ENCODE peak calls at places on chromosomes 16 and 17, in seven cellular contexts. One of them, this sample, is unnamed.

GRCh38 chr16:89261691-89262563 is 44.4 kb downstream of the ZNF778 start:
- DNase-seq in sigmoid colon: peak; percentile 64
- DNase-seq in choroid plexus epithelial cell: peak; percentile 21
- DNase-seq in AG04450: no peak
- DNase-seq in CD4-positive, alpha-beta memory T cell: no peak
- DNase-seq in right atrium auricular region: no peak
- DNase-seq in OCI-LY7: no peak
- DNase-seq in this sample: no peak

GRCh38 chr17:35073991-35074627 is 10.6 kb upstream of the RFFL start:
- DNase-seq in AG04450: no peak
- DNase-seq in CD4-positive, alpha-beta memory T cell: no peak
- DNase-seq in right atrium auricular region: no peak
- DNase-seq in OCI-LY7: no peak
- DNase-seq in sigmoid colon: no peak
- DNase-seq in choroid plexus epithelial cell: peak; percentile 38
- DNase-seq in this sample: no peak

GRCh38 chr17:19448341-19449268 is 37.6 kb downstream of the RNF112 start:
- DNase-seq in sigmoid colon: peak; percentile 86
- DNase-seq in right atrium auricular region: peak; percentile 64
- DNase-seq in CD4-positive, alpha-beta memory T cell: no peak
- DNase-seq in choroid plexus epithelial cell: peak; percentile 98
- DNase-seq in OCI-LY7: no peak
- DNase-seq in AG04450: peak; percentile 97
- DNase-seq in this sample: no peak

GRCh38 chr17:34556951-34557350 is 22.4 kb upstream of the TMEM132E start:
- DNase-seq in OCI-LY7: no peak
- DNase-seq in choroid plexus epithelial cell: no peak
- DNase-seq in sigmoid colon: no peak
- DNase-seq in CD4-positive, alpha-beta memory T cell: no peak
- DNase-seq in right atrium auricular region: no peak
- DNase-seq in AG04450: no peak
- DNase-seq in this sample: no peak

GRCh38 chr16:49596119-49596518 is 222.5 kb downstream of the C16orf78 start:
- DNase-seq in CD4-positive, alpha-beta memory T cell: no peak
- DNase-seq in right atrium auricular region: no peak
- DNase-seq in choroid plexus epithelial cell: peak; percentile 70
- DNase-seq in OCI-LY7: no peak
- DNase-seq in AG04450: no peak
- DNase-seq in sigmoid colon: no peak
- DNase-seq in this sample: no peak

GRCh38 chr16:72723781-72724180 is 324.1 kb downstream of the ZFHX3 start:
- DNase-seq in AG04450: peak; percentile 11
- DNase-seq in CD4-positive, alpha-beta memory T cell: no peak
- DNase-seq in sigmoid colon: no peak
- DNase-seq in choroid plexus epithelial cell: peak; percentile 22
- DNase-seq in right atrium auricular region: no peak
- DNase-seq in OCI-LY7: no peak
- DNase-seq in this sample: no peak

GRCh38 chr17:9470171-9470570 is 105.4 kb downstream of the STX8 start:
- DNase-seq in AG04450: no peak
- DNase-seq in CD4-positive, alpha-beta memory T cell: peak; percentile 38
- DNase-seq in sigmoid colon: no peak
- DNase-seq in choroid plexus epithelial cell: peak; percentile 55
- DNase-seq in right atrium auricular region: no peak
- DNase-seq in OCI-LY7: no peak
- DNase-seq in this sample: peak; percentile 91

GRCh38 chr16:47592232-47592631 is 131.1 kb downstream of the PHKB start:
- DNase-seq in OCI-LY7: no peak
- DNase-seq in sigmoid colon: no peak
- DNase-seq in choroid plexus epithelial cell: no peak
- DNase-seq in right atrium auricular region: no peak
- DNase-seq in CD4-positive, alpha-beta memory T cell: no peak
- DNase-seq in AG04450: no peak
- DNase-seq in this sample: no peak

GRCh38 chr17:3986939-3987335 is 22.7 kb upstream of the ATP2A3 start:
- DNase-seq in CD4-positive, alpha-beta memory T cell: no peak
- DNase-seq in AG04450: no peak
- DNase-seq in right atrium auricular region: no peak
- DNase-seq in OCI-LY7: no peak
- DNase-seq in sigmoid colon: no peak
- DNase-seq in choroid plexus epithelial cell: no peak
- DNase-seq in this sample: no peak

GRCh38 chr16:80507538-80507937 is 33.3 kb upstream of the DYNLRB2 start:
- DNase-seq in OCI-LY7: no peak
- DNase-seq in right atrium auricular region: no peak
- DNase-seq in sigmoid colon: no peak
- DNase-seq in choroid plexus epithelial cell: no peak
- DNase-seq in AG04450: no peak
- DNase-seq in CD4-positive, alpha-beta memory T cell: no peak
- DNase-seq in this sample: no peak

GRCh38 chr16:73177896-73178295 is 130.0 kb upstream of the ZFHX3 start:
- DNase-seq in OCI-LY7: no peak
- DNase-seq in choroid plexus epithelial cell: no peak
- DNase-seq in sigmoid colon: no peak
- DNase-seq in CD4-positive, alpha-beta memory T cell: no peak
- DNase-seq in AG04450: no peak
- DNase-seq in right atrium auricular region: no peak
- DNase-seq in this sample: no peak

GRCh38 chr16:50747206-50747956 is 5.5 kb downstream of the CYLD start:
- DNase-seq in OCI-LY7: peak; percentile 36
- DNase-seq in right atrium auricular region: no peak
- DNase-seq in sigmoid colon: no peak
- DNase-seq in CD4-positive, alpha-beta memory T cell: peak; percentile 64
- DNase-seq in choroid plexus epithelial cell: peak; percentile 55
- DNase-seq in AG04450: no peak
- DNase-seq in this sample: peak; percentile 83

GRCh38 chr17:68973098-68973929 is 18.1 kb upstream of the ABCA8 start:
- DNase-seq in right atrium auricular region: no peak
- DNase-seq in CD4-positive, alpha-beta memory T cell: no peak
- DNase-seq in AG04450: no peak
- DNase-seq in OCI-LY7: no peak
- DNase-seq in sigmoid colon: no peak
- DNase-seq in choroid plexus epithelial cell: peak; percentile 28
- DNase-seq in this sample: no peak

GRCh38 chr16:3971261-3971660 is 90.7 kb upstream of the CREBBP start:
- DNase-seq in choroid plexus epithelial cell: peak; percentile 85
- DNase-seq in right atrium auricular region: no peak
- DNase-seq in sigmoid colon: no peak
- DNase-seq in OCI-LY7: no peak
- DNase-seq in AG04450: peak; percentile 65
- DNase-seq in CD4-positive, alpha-beta memory T cell: no peak
- DNase-seq in this sample: no peak

GRCh38 chr17:35766903-35767510 is 6.3 kb downstream of the C17orf50 start:
- DNase-seq in right atrium auricular region: no peak
- DNase-seq in CD4-positive, alpha-beta memory T cell: peak; percentile 28
- DNase-seq in choroid plexus epithelial cell: peak; percentile 71
- DNase-seq in AG04450: no peak
- DNase-seq in OCI-LY7: peak; percentile 46
- DNase-seq in sigmoid colon: no peak
- DNase-seq in this sample: no peak

GRCh38 chr16:15644306-15644961 is 1.5 kb upstream of the MARF1 start:
- DNase-seq in CD4-positive, alpha-beta memory T cell: no peak
- DNase-seq in AG04450: no peak
- DNase-seq in sigmoid colon: no peak
- DNase-seq in choroid plexus epithelial cell: no peak
- DNase-seq in OCI-LY7: peak; percentile 18
- DNase-seq in right atrium auricular region: no peak
- DNase-seq in this sample: no peak

GRCh38 chr16:71537643-71538042 is 11.4 kb downstream of the CHST4 start:
- DNase-seq in AG04450: peak; percentile 8
- DNase-seq in choroid plexus epithelial cell: peak; percentile 77
- DNase-seq in OCI-LY7: peak; percentile 67
- DNase-seq in sigmoid colon: no peak
- DNase-seq in right atrium auricular region: no peak
- DNase-seq in CD4-positive, alpha-beta memory T cell: peak; percentile 12
- DNase-seq in this sample: peak; percentile 33

GRCh38 chr16:4737545-4737944 is 3.2 kb downstream of the DNAAF8 start:
- DNase-seq in AG04450: no peak
- DNase-seq in sigmoid colon: no peak
- DNase-seq in CD4-positive, alpha-beta memory T cell: no peak
- DNase-seq in OCI-LY7: no peak
- DNase-seq in choroid plexus epithelial cell: no peak
- DNase-seq in right atrium auricular region: no peak
- DNase-seq in this sample: no peak

GRCh38 chr16:25707982-25708583 is 16.3 kb downstream of the HS3ST4 start:
- DNase-seq in choroid plexus epithelial cell: peak; percentile 7
- DNase-seq in AG04450: no peak
- DNase-seq in sigmoid colon: no peak
- DNase-seq in OCI-LY7: peak; percentile 49
- DNase-seq in CD4-positive, alpha-beta memory T cell: no peak
- DNase-seq in right atrium auricular region: no peak
- DNase-seq in this sample: peak; percentile 21

GRCh38 chr17:65684631-65685030 is 123.2 kb upstream of the AXIN2 start:
- DNase-seq in OCI-LY7: no peak
- DNase-seq in CD4-positive, alpha-beta memory T cell: no peak
- DNase-seq in choroid plexus epithelial cell: peak; percentile 10
- DNase-seq in AG04450: no peak
- DNase-seq in sigmoid colon: no peak
- DNase-seq in right atrium auricular region: no peak
- DNase-seq in this sample: no peak

GRCh38 chr17:4788807-4789700 is at the start of gene GLTPD2:
- DNase-seq in choroid plexus epithelial cell: no peak
- DNase-seq in right atrium auricular region: no peak
- DNase-seq in AG04450: no peak
- DNase-seq in CD4-positive, alpha-beta memory T cell: no peak
- DNase-seq in sigmoid colon: no peak
- DNase-seq in OCI-LY7: no peak
- DNase-seq in this sample: no peak

GRCh38 chr16:2473425-2473926 is 1.5 kb upstream of the TBC1D24 start:
- DNase-seq in CD4-positive, alpha-beta memory T cell: no peak
- DNase-seq in OCI-LY7: peak; percentile 59
- DNase-seq in sigmoid colon: no peak
- DNase-seq in right atrium auricular region: no peak
- DNase-seq in choroid plexus epithelial cell: no peak
- DNase-seq in AG04450: no peak
- DNase-seq in this sample: no peak
- H3K4me3 ChIP-seq in CD4-positive, alpha-beta memory T cell: no peak overlapping the region
- H3K4me3 ChIP-seq in OCI-LY7: peak overlapping the region; percentile 92
- H3K4me3 ChIP-seq in sigmoid colon: peak overlapping the region; percentile 76
- H3K4me3 ChIP-seq in right atrium auricular region: peak overlapping the region; percentile 15
- H3K4me3 ChIP-seq in choroid plexus epithelial cell: peak overlapping the region; percentile 24
- H3K4me3 ChIP-seq in AG04450: peak overlapping the region; percentile 31
- H3K4me3 ChIP-seq in this sample: peak overlapping the region; percentile 21

DNA sequence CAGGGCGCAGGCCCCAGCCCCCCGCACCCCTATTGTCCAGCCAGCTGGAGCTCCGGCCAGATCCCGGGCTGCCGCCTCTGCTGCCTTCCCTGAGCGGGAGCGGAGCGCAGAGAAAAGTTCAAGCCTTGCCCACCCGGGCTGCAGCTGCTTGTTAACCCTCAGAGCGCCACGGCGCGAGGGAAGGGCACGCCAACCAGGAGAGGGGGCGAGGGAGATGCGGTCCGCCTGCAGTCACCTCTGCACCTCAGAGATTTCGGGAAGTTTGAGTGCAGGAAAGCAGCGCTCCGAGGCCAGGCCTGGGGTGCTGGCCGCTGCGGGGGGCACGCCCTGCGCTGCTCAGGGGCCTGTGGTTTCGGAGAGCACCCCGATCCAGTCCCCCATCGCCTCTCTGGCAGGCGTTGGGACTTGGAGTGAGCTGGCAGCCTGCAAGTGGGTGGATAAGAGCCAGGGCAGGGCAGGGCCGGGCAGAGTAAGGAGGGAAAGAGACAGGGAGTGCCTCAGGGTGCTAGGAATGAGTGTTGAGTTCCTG is 1.1 kb downstream of the CDH13 start:
- DNase-seq in right atrium auricular region: no peak
- DNase-seq in OCI-LY7: no peak
- DNase-seq in CD4-positive, alpha-beta memory T cell: no peak
- DNase-seq in choroid plexus epithelial cell: no peak
- DNase-seq in AG04450: no peak
- DNase-seq in sigmoid colon: peak; percentile 57
- DNase-seq in this sample: no peak
- H3K4me3 ChIP-seq in right atrium auricular region: peak overlapping the region; percentile 66
- H3K4me3 ChIP-seq in OCI-LY7: no peak overlapping the region
- H3K4me3 ChIP-seq in CD4-positive, alpha-beta memory T cell: no peak overlapping the region
- H3K4me3 ChIP-seq in choroid plexus epithelial cell: peak overlapping the region; percentile 73
- H3K4me3 ChIP-seq in AG04450: peak overlapping the region; percentile 69
- H3K4me3 ChIP-seq in sigmoid colon: peak overlapping the region; percentile 60
- H3K4me3 ChIP-seq in this sample: no peak overlapping the region

DNA sequence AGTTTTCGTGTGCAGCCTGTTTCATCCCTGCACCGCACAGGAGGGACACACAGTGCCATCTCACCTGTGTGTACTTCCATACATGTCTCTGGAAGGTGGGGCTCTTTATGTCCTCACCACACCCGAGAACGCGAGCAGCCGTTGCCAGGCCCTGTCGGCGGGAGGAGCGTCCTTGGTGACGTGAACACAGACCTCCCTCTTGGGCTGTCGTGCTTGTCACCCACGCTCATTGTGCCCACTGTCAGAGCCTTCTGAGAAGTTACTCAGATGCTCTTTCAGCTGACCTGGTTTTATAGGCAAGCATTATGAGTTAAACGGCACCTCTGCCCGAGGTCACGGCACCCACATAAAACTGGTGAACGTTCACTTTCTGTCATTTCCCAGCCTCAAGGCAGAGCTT is 40.2 kb downstream of the ZNF750 start:
- DNase-seq in AG04450: no peak
- DNase-seq in right atrium auricular region: no peak
- DNase-seq in choroid plexus epithelial cell: no peak
- DNase-seq in CD4-positive, alpha-beta memory T cell: no peak
- DNase-seq in sigmoid colon: no peak
- DNase-seq in OCI-LY7: no peak
- DNase-seq in this sample: no peak
- H3K4me3 ChIP-seq in AG04450: no peak overlapping the region
- H3K4me3 ChIP-seq in right atrium auricular region: no peak overlapping the region
- H3K4me3 ChIP-seq in choroid plexus epithelial cell: no peak overlapping the region
- H3K4me3 ChIP-seq in CD4-positive, alpha-beta memory T cell: no peak overlapping the region
- H3K4me3 ChIP-seq in sigmoid colon: no peak overlapping the region
- H3K4me3 ChIP-seq in OCI-LY7: no peak overlapping the region
- H3K4me3 ChIP-seq in this sample: no peak overlapping the region

DNA sequence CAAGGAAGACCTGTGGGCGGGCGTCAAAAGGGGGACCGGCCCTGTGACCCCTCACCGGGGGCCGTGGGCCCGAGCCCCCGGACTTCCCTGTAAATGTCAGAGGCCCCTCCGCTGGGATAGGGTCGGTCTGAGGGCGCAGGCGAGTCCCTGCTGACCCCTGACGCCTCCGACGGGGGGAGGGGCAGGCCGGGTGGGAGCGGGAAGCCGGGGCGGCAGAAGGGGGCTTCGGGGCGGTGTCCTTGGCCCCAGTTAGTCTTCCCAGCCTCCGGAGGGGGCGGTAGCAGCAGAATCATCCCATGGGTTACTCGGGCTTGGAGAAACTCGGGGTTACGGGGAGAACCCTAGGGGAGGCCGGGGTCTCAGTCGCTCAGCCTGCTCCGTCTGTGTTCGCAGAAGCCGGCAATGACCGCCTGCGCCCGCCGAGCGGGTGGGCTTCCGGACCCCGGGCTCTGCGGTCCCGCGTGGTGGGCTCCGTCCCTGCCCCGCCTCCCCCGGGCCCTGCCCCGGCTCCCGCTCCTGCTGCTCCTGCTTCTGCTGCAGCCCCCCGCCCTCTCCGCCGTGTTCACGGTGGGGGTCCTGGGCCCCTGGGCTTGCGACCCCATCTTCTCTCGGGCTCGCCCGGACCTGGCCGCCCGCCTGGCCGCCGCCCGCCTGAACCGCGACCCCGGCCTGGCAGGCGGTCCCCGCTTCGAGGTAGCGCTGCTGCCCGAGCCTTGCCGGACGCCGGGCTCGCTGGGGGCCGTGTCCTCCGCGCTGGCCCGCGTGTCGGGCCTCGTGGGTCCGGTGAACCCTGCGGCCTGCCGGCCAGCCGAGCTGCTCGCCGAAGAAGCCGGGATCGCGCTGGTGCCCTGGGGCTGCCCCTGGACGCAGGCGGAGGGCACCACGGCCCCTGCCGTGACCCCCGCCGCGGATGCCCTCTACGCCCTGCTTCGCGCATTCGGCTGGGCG is 505 bp downstream of the GUCY2D start:
- DNase-seq in choroid plexus epithelial cell: no peak
- DNase-seq in AG04450: no peak
- DNase-seq in right atrium auricular region: no peak
- DNase-seq in CD4-positive, alpha-beta memory T cell: no peak
- DNase-seq in sigmoid colon: peak; percentile 39
- DNase-seq in OCI-LY7: no peak
- DNase-seq in this sample: no peak
- H3K4me3 ChIP-seq in choroid plexus epithelial cell: peak overlapping the region; percentile 14
- H3K4me3 ChIP-seq in AG04450: no peak overlapping the region
- H3K4me3 ChIP-seq in right atrium auricular region: peak overlapping the region; percentile 24
- H3K4me3 ChIP-seq in CD4-positive, alpha-beta memory T cell: no peak overlapping the region
- H3K4me3 ChIP-seq in sigmoid colon: peak overlapping the region; percentile 39
- H3K4me3 ChIP-seq in OCI-LY7: no peak overlapping the region
- H3K4me3 ChIP-seq in this sample: no peak overlapping the region

This sample was measured in Jurkat, Clone E6-1.